ENCODE peak calls at places on chromosomes 12 and 14, in five cellular contexts. One of them, this sample, is unnamed.

GRCh38 chr12:81797100-81797499 is 38.0 kb upstream of the PPFIA2 start:
- DNase-seq in suprapubic skin: no peak
- DNase-seq in RWPE1: peak; percentile 7
- DNase-seq in IMR-90: no peak
- DNase-seq in fibroblast of mammary gland: peak; percentile 34
- DNase-seq in this sample: no peak

GRCh38 chr12:47954467-47955045 is 8.8 kb upstream of the TMEM106C start:
- DNase-seq in suprapubic skin: no peak
- DNase-seq in RWPE1: no peak
- DNase-seq in IMR-90: no peak
- DNase-seq in fibroblast of mammary gland: no peak
- DNase-seq in this sample: peak; percentile 31

GRCh38 chr12:12467701-12468218 is 94.9 kb downstream of the DUSP16 start:
- DNase-seq in suprapubic skin: no peak
- DNase-seq in RWPE1: no peak
- DNase-seq in IMR-90: peak; percentile 11
- DNase-seq in fibroblast of mammary gland: no peak
- DNase-seq in this sample: no peak

GRCh38 chr12:64672925-64673409 is 62.7 kb downstream of the RASSF3 start:
- DNase-seq in suprapubic skin: no peak
- DNase-seq in RWPE1: no peak
- DNase-seq in IMR-90: peak; percentile 66
- DNase-seq in fibroblast of mammary gland: peak; percentile 20
- DNase-seq in this sample: no peak

GRCh38 chr12:40691913-40692616 is at the start of gene CNTN1:
- DNase-seq in suprapubic skin: peak; percentile 87
- DNase-seq in RWPE1: peak; percentile 94
- DNase-seq in IMR-90: peak; percentile 0
- DNase-seq in fibroblast of mammary gland: peak; percentile 57
- DNase-seq in this sample: no peak

GRCh38 chr14:96038920-96039632 is at the start of gene C14orf132:
- DNase-seq in suprapubic skin: no peak
- DNase-seq in RWPE1: peak; percentile 69
- DNase-seq in IMR-90: peak; percentile 48
- DNase-seq in fibroblast of mammary gland: peak; percentile 48
- DNase-seq in this sample: peak; percentile 57

GRCh38 chr12:55935742-55936151 is 4.8 kb downstream of the DGKA start:
- DNase-seq in suprapubic skin: no peak
- DNase-seq in RWPE1: no peak
- DNase-seq in IMR-90: no peak
- DNase-seq in fibroblast of mammary gland: no peak
- DNase-seq in this sample: no peak

GRCh38 chr14:30525833-30526232 is 33.1 kb upstream of the G2E3 start:
- DNase-seq in suprapubic skin: no peak
- DNase-seq in RWPE1: no peak
- DNase-seq in IMR-90: peak; percentile 14
- DNase-seq in fibroblast of mammary gland: peak; percentile 49
- DNase-seq in this sample: peak; percentile 9

GRCh38 chr14:81565441-81566290 is 32.0 kb upstream of the SEL1L start:
- DNase-seq in suprapubic skin: no peak
- DNase-seq in RWPE1: peak; percentile 26
- DNase-seq in IMR-90: no peak
- DNase-seq in fibroblast of mammary gland: peak; percentile 18
- DNase-seq in this sample: peak; percentile 3

GRCh38 chr14:102558566-102558965 is 33.9 kb upstream of the RCOR1 start:
- DNase-seq in suprapubic skin: no peak
- DNase-seq in RWPE1: no peak
- DNase-seq in IMR-90: no peak
- DNase-seq in fibroblast of mammary gland: no peak
- DNase-seq in this sample: no peak

GRCh38 chr12:65853489-65854157 is 29.3 kb downstream of the HMGA2 start:
- DNase-seq in suprapubic skin: no peak
- DNase-seq in RWPE1: no peak
- DNase-seq in IMR-90: peak; percentile 79
- DNase-seq in fibroblast of mammary gland: peak; percentile 61
- DNase-seq in this sample: peak; percentile 87

GRCh38 chr12:31203261-31203660 is 122.7 kb downstream of the SINHCAF start:
- DNase-seq in suprapubic skin: no peak
- DNase-seq in RWPE1: no peak
- DNase-seq in IMR-90: no peak
- DNase-seq in fibroblast of mammary gland: no peak
- DNase-seq in this sample: no peak

GRCh38 chr14:31207287-31207745 is 277 bp downstream of the HECTD1 start:
- DNase-seq in suprapubic skin: no peak
- DNase-seq in RWPE1: no peak
- DNase-seq in IMR-90: no peak
- DNase-seq in fibroblast of mammary gland: no peak
- DNase-seq in this sample: peak; percentile 70

GRCh38 chr14:24385524-24385923 is 13.3 kb upstream of the NYNRIN start:
- DNase-seq in suprapubic skin: no peak
- DNase-seq in RWPE1: no peak
- DNase-seq in IMR-90: no peak
- DNase-seq in fibroblast of mammary gland: no peak
- DNase-seq in this sample: no peak

GRCh38 chr12:120115692-120116442 is 686 bp downstream of the RAB35 start:
- DNase-seq in suprapubic skin: no peak
- DNase-seq in RWPE1: peak; percentile 41
- DNase-seq in IMR-90: peak; percentile 26
- DNase-seq in fibroblast of mammary gland: peak; percentile 46
- DNase-seq in this sample: peak; percentile 28

GRCh38 chr14:91315844-91316267 is 71.4 kb upstream of the GPR68 start:
- DNase-seq in suprapubic skin: no peak
- DNase-seq in RWPE1: no peak
- DNase-seq in IMR-90: no peak
- DNase-seq in fibroblast of mammary gland: no peak
- DNase-seq in this sample: no peak

GRCh38 chr12:14691560-14691959 is 4.8 kb downstream of the GUCY2C start:
- DNase-seq in suprapubic skin: peak; percentile 81
- DNase-seq in RWPE1: no peak
- DNase-seq in IMR-90: no peak
- DNase-seq in fibroblast of mammary gland: peak; percentile 3
- DNase-seq in this sample: no peak

GRCh38 chr14:60222820-60223219 is 26.2 kb upstream of the PPM1A start:
- DNase-seq in suprapubic skin: no peak
- DNase-seq in RWPE1: no peak
- DNase-seq in IMR-90: no peak
- DNase-seq in fibroblast of mammary gland: no peak
- DNase-seq in this sample: no peak

GRCh38 chr14:23664207-23664885 is 28.2 kb downstream of the DHRS2 start:
- DNase-seq in suprapubic skin: no peak
- DNase-seq in RWPE1: no peak
- DNase-seq in IMR-90: no peak
- DNase-seq in fibroblast of mammary gland: no peak
- DNase-seq in this sample: no peak

DNA sequence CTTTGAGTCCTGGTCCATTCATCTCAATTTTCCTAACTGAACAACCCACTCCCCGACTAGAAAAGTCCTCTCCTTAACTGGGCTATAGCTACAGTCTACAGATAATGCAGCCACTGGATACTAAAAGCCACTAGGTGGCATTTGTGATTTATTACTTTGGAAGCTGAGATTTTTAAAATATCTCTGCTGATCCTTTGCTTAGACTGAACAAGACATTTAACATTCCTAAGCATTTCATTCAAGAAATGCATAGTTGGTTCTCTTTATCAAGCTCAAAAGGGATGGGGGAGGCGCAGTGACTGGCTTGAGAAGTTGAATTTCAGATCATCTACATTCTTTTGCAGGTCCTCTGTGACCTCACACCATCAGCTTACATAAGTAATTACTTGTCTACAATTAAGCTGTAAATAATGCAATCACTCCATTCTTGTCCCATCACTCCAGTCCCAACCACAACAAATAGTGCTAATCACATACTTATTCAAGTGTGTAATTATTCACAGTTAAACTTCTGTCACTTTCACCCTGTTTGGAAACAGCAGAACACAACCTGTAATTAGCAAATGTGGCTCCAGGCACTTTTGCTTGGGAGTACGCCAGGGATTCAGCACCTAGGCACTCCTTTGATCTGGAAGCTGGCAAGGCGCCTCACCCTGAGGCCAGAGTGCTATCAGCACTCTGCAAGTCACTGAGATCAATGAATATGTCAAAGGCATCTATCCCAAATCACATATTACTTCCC is 203.5 kb downstream of the NOVA1 start:
- DNase-seq in suprapubic skin: no peak
- DNase-seq in RWPE1: no peak
- DNase-seq in IMR-90: peak; percentile 12
- DNase-seq in fibroblast of mammary gland: peak; percentile 40
- DNase-seq in this sample: no peak
- TF ChIP-seq CTCF in suprapubic skin: no peak
- TF ChIP-seq CTCF in RWPE1: no peak
- TF ChIP-seq CTCF in IMR-90: peak; percentile 46
- TF ChIP-seq CTCF in fibroblast of mammary gland: peak; percentile 41
- TF ChIP-seq CTCF in this sample: peak; percentile 8

GRCh38 chr14:77051101-77051500 is 22.6 kb upstream of the IRF2BPL start:
- DNase-seq in suprapubic skin: peak; percentile 88
- DNase-seq in RWPE1: no peak
- DNase-seq in IMR-90: no peak
- DNase-seq in fibroblast of mammary gland: no peak
- DNase-seq in this sample: no peak

GRCh38 chr14:77055981-77056380 is 27.5 kb upstream of the IRF2BPL start:
- DNase-seq in suprapubic skin: no peak
- DNase-seq in RWPE1: no peak
- DNase-seq in IMR-90: no peak
- DNase-seq in fibroblast of mammary gland: no peak
- DNase-seq in this sample: no peak

GRCh38 chr14:77052281-77053044 is 24.0 kb upstream of the IRF2BPL start:
- DNase-seq in suprapubic skin: no peak
- DNase-seq in RWPE1: no peak
- DNase-seq in IMR-90: no peak
- DNase-seq in fibroblast of mammary gland: no peak
- DNase-seq in this sample: no peak

GRCh38 chr14:77058082-77058481 is 29.6 kb upstream of the IRF2BPL start:
- DNase-seq in suprapubic skin: no peak
- DNase-seq in RWPE1: no peak
- DNase-seq in IMR-90: no peak
- DNase-seq in fibroblast of mammary gland: no peak
- DNase-seq in this sample: no peak

GRCh38 chr14:77053046-77053841 is 24.7 kb upstream of the IRF2BPL start:
- DNase-seq in suprapubic skin: no peak
- DNase-seq in RWPE1: no peak
- DNase-seq in IMR-90: peak; percentile 76
- DNase-seq in fibroblast of mammary gland: no peak
- DNase-seq in this sample: no peak
- TF ChIP-seq CTCF in suprapubic skin: peak; percentile 77
- TF ChIP-seq CTCF in RWPE1: peak; percentile 60
- TF ChIP-seq CTCF in IMR-90: peak; percentile 94
- TF ChIP-seq CTCF in fibroblast of mammary gland: peak; percentile 67
- TF ChIP-seq CTCF in this sample: peak; percentile 98

GRCh38 chr12:6613776-6614512 is 6.8 kb upstream of the CHD4 start:
- DNase-seq in suprapubic skin: peak; percentile 95
- DNase-seq in RWPE1: peak; percentile 81
- DNase-seq in IMR-90: peak; percentile 99
- DNase-seq in fibroblast of mammary gland: peak; percentile 99
- DNase-seq in this sample: peak; percentile 97
- TF ChIP-seq CTCF in suprapubic skin: no peak
- TF ChIP-seq CTCF in RWPE1: no peak
- TF ChIP-seq CTCF in IMR-90: peak; percentile 8
- TF ChIP-seq CTCF in fibroblast of mammary gland: no peak
- TF ChIP-seq CTCF in this sample: no peak

DNA sequence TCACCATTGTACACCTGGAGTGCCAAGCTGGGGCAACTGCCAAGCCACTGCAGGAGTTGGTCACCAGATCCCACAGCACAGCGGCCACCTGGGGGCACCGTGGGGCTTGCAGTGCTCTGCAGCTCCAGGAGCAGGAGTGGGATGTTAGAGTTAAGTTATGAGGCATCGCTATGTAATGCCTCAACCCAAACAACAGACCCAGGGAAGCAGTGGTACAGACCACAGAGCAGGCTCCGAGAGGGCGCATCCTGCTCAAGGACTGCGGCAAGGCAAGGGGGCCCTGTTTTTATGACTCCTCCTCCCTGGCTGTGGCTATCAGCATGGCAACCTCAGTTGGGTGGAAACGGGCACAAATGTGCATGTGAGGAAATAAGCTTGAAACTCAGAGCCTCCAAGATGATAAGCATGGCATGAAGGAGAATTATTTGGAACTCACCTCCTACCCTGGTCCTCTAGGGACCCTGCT is 63.1 kb downstream of the ARL6IP4 start:
- DNase-seq in suprapubic skin: no peak
- DNase-seq in RWPE1: peak; percentile 62
- DNase-seq in IMR-90: peak; percentile 99
- DNase-seq in fibroblast of mammary gland: peak; percentile 90
- DNase-seq in this sample: peak; percentile 92
- TF ChIP-seq CTCF in suprapubic skin: peak; percentile 41
- TF ChIP-seq CTCF in RWPE1: peak; percentile 37
- TF ChIP-seq CTCF in IMR-90: peak; percentile 93
- TF ChIP-seq CTCF in fibroblast of mammary gland: peak; percentile 66
- TF ChIP-seq CTCF in this sample: peak; percentile 85

GRCh38 chr12:20376984-20377383 is 8.6 kb downstream of the PDE3A start:
- DNase-seq in suprapubic skin: no peak
- DNase-seq in RWPE1: no peak
- DNase-seq in IMR-90: peak; percentile 30
- DNase-seq in fibroblast of mammary gland: peak; percentile 50
- DNase-seq in this sample: peak; percentile 15
- TF ChIP-seq CTCF in suprapubic skin: no peak
- TF ChIP-seq CTCF in RWPE1: no peak
- TF ChIP-seq CTCF in IMR-90: peak; percentile 52
- TF ChIP-seq CTCF in fibroblast of mammary gland: peak; percentile 49
- TF ChIP-seq CTCF in this sample: peak; percentile 70

DNA sequence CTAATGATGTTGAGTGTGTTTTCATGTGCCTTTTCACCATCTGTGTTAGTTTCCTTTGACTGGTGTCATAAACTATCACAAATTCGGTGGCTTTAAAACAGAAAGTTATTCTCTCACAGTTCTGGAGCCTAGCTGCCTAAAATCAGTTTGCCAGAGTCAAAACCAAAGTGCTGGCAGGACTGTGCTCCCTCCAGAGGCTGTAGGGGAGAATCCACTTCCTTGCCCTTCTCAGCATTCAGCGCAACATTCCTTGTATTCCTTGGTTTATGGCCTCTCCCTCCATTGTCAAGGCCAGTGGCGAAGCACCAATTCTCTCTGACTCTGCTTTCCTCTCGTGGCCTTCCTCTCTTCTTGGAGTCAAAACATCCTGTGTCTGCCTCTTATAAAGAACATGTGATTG is 174.2 kb upstream of the PDE3A start:
- DNase-seq in suprapubic skin: no peak
- DNase-seq in RWPE1: no peak
- DNase-seq in IMR-90: peak; percentile 17
- DNase-seq in fibroblast of mammary gland: peak; percentile 30
- DNase-seq in this sample: no peak
- TF ChIP-seq CTCF in suprapubic skin: no peak
- TF ChIP-seq CTCF in RWPE1: no peak
- TF ChIP-seq CTCF in IMR-90: no peak
- TF ChIP-seq CTCF in fibroblast of mammary gland: peak; percentile 29
- TF ChIP-seq CTCF in this sample: no peak

This sample was measured in HFFc6.